ENCODE peak calls at places on chromosomes 13 and 19, in five cellular contexts. Z is caudate nucleus; Q is CD4-positive, alpha-beta T cell; R is aorta; I is tibial artery. A is an unnamed sample.
A peak's percentile ranks its signal among the peaks of the same experiment; 100 is the strongest.

GRCh38 chr19:1144741-1145140 is 29.3 kb downstream of the SBNO2 start:
- DNase-seq in I (no peak), Z (no peak), R (no peak), Q (no peak), A (no peak)

GRCh38 chr19:54138777-54139256 is 1.3 kb downstream of the CNOT3 start:
- DNase-seq in Z (no peak), I (no peak), Q (no peak), R (no peak), A (no peak)

GRCh38 chr19:20186163-20186562 is 19.1 kb downstream of the ZNF486 start:
- DNase-seq in Q (no peak), I (no peak), R (no peak), Z (no peak), A (no peak)

GRCh38 chr19:4635763-4636135 is 3.6 kb upstream of the TNFAIP8L1 start:
- DNase-seq in I (no peak), Q (no peak), Z (no peak), R (no peak), A (no peak)

GRCh38 chr19:35116085-35116801 is 620 bp downstream of the FXYD3 start:
- DNase-seq in R (no peak), I (no peak), Z (no peak), Q (no peak), A (no peak)

GRCh38 chr19:6233827-6234511 is 45.8 kb downstream of the MLLT1 start:
- DNase-seq in I (no peak), R (peak; percentile 82), Q (no peak), Z (no peak), A (no peak)

GRCh38 chr13:24301434-24301833 is 7.9 kb upstream of the C1QTNF9 start:
- DNase-seq in R (no peak), Q (no peak), Z (no peak), I (no peak), A (no peak)

GRCh38 chr13:23087884-23088283 is 92.9 kb upstream of the SGCG start:
- DNase-seq in Z (no peak), R (no peak), Q (no peak), I (no peak), A (no peak)

GRCh38 chr19:38044267-38045111 is 137.5 kb downstream of the SIPA1L3 start:
- DNase-seq in Q (no peak), I (no peak), R (no peak), Z (no peak), A (no peak)

GRCh38 chr13:74867460-74867859 is 614.5 kb downstream of the TBC1D4 start:
- DNase-seq in Z (no peak), I (no peak), R (no peak), Q (no peak), A (no peak)

GRCh38 chr19:8512115-8512967 is 1.6 kb downstream of the ZNF414 start:
- DNase-seq in R (no peak), Z (no peak), I (no peak), Q (no peak), A (no peak)

GRCh38 chr19:39499082-39499642 is 415 bp downstream of the DLL3 start:
- DNase-seq in Q (no peak), R (no peak), I (no peak), Z (no peak), A (no peak)

DNA sequence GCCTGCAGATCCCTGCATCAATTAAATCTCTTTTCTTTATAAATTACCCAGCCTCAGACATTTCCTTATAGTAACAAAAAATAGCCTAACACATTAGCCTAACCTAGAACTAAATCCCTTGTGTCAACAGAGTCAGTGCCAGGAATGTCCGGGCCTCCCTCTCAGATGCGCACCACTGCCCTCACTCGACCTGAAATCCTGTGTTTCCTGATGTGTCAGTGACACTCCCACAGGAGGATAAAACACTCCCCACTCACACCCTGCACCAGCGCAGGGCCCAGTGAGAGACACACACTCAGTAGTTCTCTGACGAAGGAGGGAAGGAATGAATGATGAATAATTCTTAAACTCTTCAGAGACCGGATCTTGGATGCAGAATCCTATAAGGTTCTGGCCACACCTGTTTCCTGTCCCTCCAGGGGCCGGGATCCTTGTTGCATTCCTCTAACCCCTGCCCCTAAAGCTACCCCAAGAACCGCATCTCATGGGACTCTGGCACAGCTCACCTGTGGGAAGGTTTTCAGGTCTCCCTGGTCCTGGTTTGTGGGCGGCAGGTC is 3.1 kb downstream of the CEACAM3 start:
- DNase-seq in R (no peak), I (no peak), Z (no peak), Q (no peak), A (no peak)
- H3K27ac ChIP-seq in R (no peak overlapping the region), I (no peak overlapping the region), Z (no peak overlapping the region), Q (no peak overlapping the region), A (no peak overlapping the region)

DNA sequence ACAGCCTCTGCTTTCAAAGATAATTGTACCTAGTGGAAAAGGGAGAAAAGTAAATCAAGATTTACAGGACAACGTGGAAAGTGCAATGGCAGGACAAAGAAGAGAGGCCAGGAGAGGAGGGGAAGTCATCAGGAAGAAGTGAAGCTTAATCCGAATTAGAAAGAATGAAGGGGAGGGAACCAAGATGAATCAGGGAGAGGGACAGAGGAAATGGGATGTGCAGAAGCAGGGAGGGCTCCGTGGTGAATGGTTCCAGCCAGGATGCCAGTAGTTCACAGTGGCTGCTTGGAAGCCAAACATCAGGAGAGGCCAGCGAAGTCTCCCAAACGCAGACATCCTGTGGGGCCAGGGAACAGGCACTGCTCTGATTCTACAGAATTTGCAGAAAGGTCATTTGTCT is 144.4 kb downstream of the LIG4 start:
- DNase-seq in I (no peak), Q (no peak), Z (no peak), R (no peak), A (no peak)
- H3K27ac ChIP-seq in I (no peak overlapping the region), Q (no peak overlapping the region), Z (no peak overlapping the region), R (no peak overlapping the region), A (no peak overlapping the region)

GRCh38 chr19:58181902-58182576 is 822 bp upstream of the ZNF274 start:
- DNase-seq in R (no peak), Z (no peak), Q (peak; percentile 55), I (no peak), A (no peak)
- H3K27ac ChIP-seq in R (peak overlapping the region; percentile 23), Z (peak overlapping the region; percentile 99), Q (peak overlapping the region; percentile 47), I (peak overlapping the region; percentile 98), A (peak overlapping the region; percentile 98)

GRCh38 chr19:2841858-2842574 is 741 bp downstream of the ZNF555 start:
- DNase-seq in I (no peak), R (no peak), Q (no peak), Z (no peak), A (no peak)
- H3K27ac ChIP-seq in I (peak overlapping the region; percentile 91), R (no peak overlapping the region), Q (no peak overlapping the region), Z (no peak overlapping the region), A (no peak overlapping the region)

DNA sequence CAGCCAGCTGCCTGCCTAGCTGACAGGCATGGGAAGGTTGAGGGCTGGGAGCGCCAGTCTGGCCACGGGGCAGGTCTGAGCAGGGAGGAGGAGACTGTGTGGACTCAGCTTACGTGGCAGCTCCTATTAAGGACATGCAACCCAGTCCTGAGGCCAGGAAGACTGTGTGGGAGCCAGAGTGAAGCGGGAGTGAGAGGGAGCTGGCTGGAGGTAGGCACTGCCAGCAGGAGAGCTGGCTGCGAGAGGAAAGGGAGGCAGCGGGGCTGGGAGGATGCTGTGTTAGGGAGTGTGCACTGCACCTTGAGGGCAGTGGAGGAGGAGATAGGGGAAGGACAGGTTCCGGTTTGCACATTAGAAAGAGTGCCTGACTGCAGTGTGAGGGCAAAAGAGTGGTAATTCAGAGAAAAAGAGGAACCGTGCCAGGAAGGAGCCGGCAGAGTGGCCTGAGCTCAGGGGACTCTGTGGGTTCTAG is 99.2 kb downstream of the SLC7A1 start:
- DNase-seq in Z (no peak), I (no peak), R (no peak), Q (no peak), A (peak; percentile 52)
- H3K27ac ChIP-seq in Z (no peak overlapping the region), I (no peak overlapping the region), R (no peak overlapping the region), Q (no peak overlapping the region), A (no peak overlapping the region)

DNA sequence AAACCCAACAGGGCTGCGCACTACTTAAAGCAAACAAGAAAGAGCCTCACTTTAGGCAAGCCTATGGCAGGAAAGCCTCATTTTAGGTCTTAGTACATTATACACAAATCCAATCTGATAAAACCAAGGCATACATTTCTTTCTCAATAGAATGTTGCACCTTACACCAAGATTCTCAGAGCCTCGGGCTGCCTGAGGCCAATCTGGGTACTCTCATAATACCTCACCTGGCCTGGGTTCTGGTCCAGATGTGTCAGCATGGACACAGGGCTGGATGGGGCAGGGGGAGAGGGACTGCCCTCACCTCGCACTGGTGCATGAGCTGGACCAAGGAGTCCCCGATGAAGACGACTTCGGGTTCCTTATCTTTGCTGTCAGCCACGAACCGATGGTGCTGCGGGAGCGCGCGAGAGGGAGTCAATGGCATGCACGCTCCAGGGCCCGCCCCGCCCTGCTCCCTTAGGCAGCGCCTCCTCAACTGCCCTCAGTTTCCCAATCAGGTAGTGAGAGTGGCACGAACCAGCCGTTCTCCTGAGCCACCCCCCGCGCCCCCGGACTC is at the start of gene PRR19:
- DNase-seq in I (no peak), R (no peak), Z (no peak), Q (no peak), A (no peak)
- H3K27ac ChIP-seq in I (no peak within 1 kb of the TSS), R (no peak within 1 kb of the TSS), Z (peak within 1 kb of the TSS; percentile 67), Q (peak within 1 kb of the TSS; percentile 29), A (peak within 1 kb of the TSS; percentile 66)

A was measured in dorsolateral prefrontal cortex.